ENCODE peak calls at places on chromosomes 7 and 10, in five cellular contexts. B, G, N, U and L are unnamed samples.
A peak's percentile ranks its signal among the peaks of the same experiment; 100 is the strongest.

GRCh38 chr7:117385340-117386124 is 41.8 kb downstream of the ASZ1 start:
- DNase-seq in B (no peak), G (peak; percentile 32), N (no peak), U (peak; percentile 41), L (no peak)

GRCh38 chr7:90298145-90299038 is 22.7 kb downstream of the FAM237B start:
- DNase-seq in B (peak; percentile 8), G (peak; percentile 65), N (no peak), U (peak; percentile 84), L (no peak)

GRCh38 chr10:68871731-68872342 is 29.3 kb upstream of the DDX50 start:
- DNase-seq in B (no peak), G (peak; percentile 47), N (no peak), U (peak; percentile 77), L (no peak)

GRCh38 chr7:141789917-141790316 is at the start of gene TAS2R5:
- DNase-seq in B (no peak), G (no peak), N (no peak), U (no peak), L (no peak)

GRCh38 chr7:120988591-120989299 is at the start of gene CPED1:
- DNase-seq in B (peak; percentile 19), G (peak; percentile 76), N (peak; percentile 89), U (peak; percentile 81), L (peak; percentile 81)

GRCh38 chr7:157337316-157338149 is 729 bp downstream of the DNAJB6 start:
- DNase-seq in B (peak; percentile 74), G (peak; percentile 59), N (peak; percentile 74), U (peak; percentile 72), L (peak; percentile 81)

GRCh38 chr7:108613147-108613948 is 43.7 kb downstream of the DNAJB9 start:
- DNase-seq in B (peak; percentile 32), G (peak; percentile 41), N (no peak), U (peak; percentile 61), L (peak; percentile 8)

GRCh38 chr7:105782391-105783063 is 93.9 kb downstream of the ATXN7L1 start:
- DNase-seq in B (peak; percentile 40), G (peak; percentile 92), N (no peak), U (peak; percentile 77), L (no peak)

GRCh38 chr10:15795000-15795792 is 65.1 kb downstream of the MINDY3 start:
- DNase-seq in B (peak; percentile 38), G (no peak), N (no peak), U (no peak), L (no peak)

GRCh38 chr7:125147047-125147446 is 217.4 kb upstream of the POT1 start:
- DNase-seq in B (no peak), G (no peak), N (no peak), U (no peak), L (no peak)

GRCh38 chr10:9301148-9301547 is 1246.7 kb downstream of the GATA3 start:
- DNase-seq in B (no peak), G (peak; percentile 2), N (no peak), U (no peak), L (no peak)

GRCh38 chr7:11701829-11702560 is 130.0 kb downstream of the THSD7A start:
- DNase-seq in B (no peak), G (no peak), N (no peak), U (no peak), L (no peak)

GRCh38 chr10:131831561-131831960 is 69.2 kb upstream of the PPP2R2D start:
- DNase-seq in B (no peak), G (no peak), N (peak; percentile 17), U (no peak), L (no peak)